ENCODE peak calls at places on chromosomes 16 and 17, in five cellular contexts. U is NCI-H345, G is MCF 10A, X is HFF-Myc, E is HS-5. I is an unnamed sample.

GRCh38 chr17:57925361-57925990 is 29.7 kb downstream of the CUEDC1 start:
- DNase-seq in U (no peak), G (no peak), X (no peak), E (no peak), I (no peak)

GRCh38 chr17:76772842-76773521 is 35.1 kb downstream of the MFSD11 start:
- DNase-seq in U (no peak), G (peak; percentile 55), X (peak; percentile 92), E (peak; percentile 77), I (peak; percentile 89)

GRCh38 chr17:76254275-76254674 is 10.9 kb upstream of the UBALD2 start:
- DNase-seq in U (no peak), G (no peak), X (no peak), E (no peak), I (no peak)

GRCh38 chr17:67974598-67975066 is 21.6 kb downstream of the C17orf58 start:
- DNase-seq in U (no peak), G (no peak), X (no peak), E (no peak), I (no peak)

GRCh38 chr17:29583324-29584248 is 5.9 kb downstream of the GIT1 start:
- DNase-seq in U (no peak), G (peak; percentile 83), X (no peak), E (no peak), I (no peak)

GRCh38 chr17:47821031-47821423 is 567 bp downstream of the OSBPL7 start:
- DNase-seq in U (no peak), G (no peak), X (no peak), E (no peak), I (no peak)

GRCh38 chr16:71537643-71538042 is 11.4 kb downstream of the CHST4 start:
- DNase-seq in U (peak; percentile 16), G (peak; percentile 69), X (no peak), E (no peak), I (peak; percentile 41)

GRCh38 chr16:55478827-55479559 is at the start of gene MMP2:
- DNase-seq in U (no peak), G (no peak), X (no peak), E (no peak), I (peak; percentile 83)

GRCh38 chr16:24858219-24859041 is 12.7 kb downstream of the SLC5A11 start:
- DNase-seq in U (no peak), G (peak; percentile 67), X (no peak), E (no peak), I (peak; percentile 59)

GRCh38 chr17:40820228-40820838 is 2.1 kb downstream of the KRT10 start:
- DNase-seq in U (no peak), G (no peak), X (no peak), E (no peak), I (no peak)

GRCh38 chr17:38739305-38739704 is 8.8 kb downstream of the PCGF2 start:
- DNase-seq in U (no peak), G (no peak), X (no peak), E (no peak), I (no peak)

GRCh38 chr16:50683689-50684374 is 2.7 kb upstream of the SNX20 start:
- DNase-seq in U (no peak), G (no peak), X (no peak), E (no peak), I (no peak)

GRCh38 chr17:47267354-47267828 is 13.8 kb downstream of the ITGB3 start:
- DNase-seq in U (no peak), G (peak; percentile 41), X (peak; percentile 79), E (peak; percentile 89), I (peak; percentile 68)

GRCh38 chr17:44279586-44280344 is 11.8 kb upstream of the SLC4A1 start:
- DNase-seq in U (no peak), G (peak; percentile 69), X (peak; percentile 47), E (peak; percentile 68), I (peak; percentile 92)

GRCh38 chr16:88628512-88628974 is 9.8 kb upstream of the IL17C start:
- DNase-seq in U (no peak), G (no peak), X (no peak), E (no peak), I (no peak)

GRCh38 chr16:4334724-4335495 is 16.2 kb downstream of the PAM16 start:
- DNase-seq in U (no peak), G (no peak), X (no peak), E (no peak), I (no peak)

GRCh38 chr17:50272711-50273653 is 1.3 kb upstream of the TMEM92 start:
- DNase-seq in U (peak; percentile 50), G (peak; percentile 41), X (no peak), E (no peak), I (peak; percentile 43)

GRCh38 chr16:13093676-13094075 is 192.3 kb downstream of the SHISA9 start:
- DNase-seq in U (no peak), G (no peak), X (no peak), E (no peak), I (no peak)

GRCh38 chr17:35740997-35741931 is 9.8 kb downstream of the RASL10B start:
- DNase-seq in U (peak; percentile 39), G (no peak), X (no peak), E (no peak), I (no peak)

GRCh38 chr17:10790491-10791401 is 13.2 kb downstream of the TMEM238L start:
- DNase-seq in U (no peak), G (no peak), X (no peak), E (no peak), I (no peak)

GRCh38 chr17:71467719-71468118 is 653.1 kb upstream of the SOX9 start:
- DNase-seq in U (no peak), G (peak; percentile 83), X (no peak), E (no peak), I (no peak)

GRCh38 chr17:33297643-33298042 is 4.5 kb upstream of the ASIC2 start:
- DNase-seq in U (no peak), G (no peak), X (no peak), E (no peak), I (no peak)

GRCh38 chr17:16961792-16962191 is 10.1 kb downstream of the TNFRSF13B start:
- DNase-seq in U (no peak), G (no peak), X (no peak), E (no peak), I (no peak)

GRCh38 chr17:81837641-81838040 is 2.8 kb upstream of the PPP1R27 start:
- DNase-seq in U (no peak), G (no peak), X (peak; percentile 48), E (no peak), I (peak; percentile 57)

GRCh38 chr16:11636172-11636721 is 32.0 kb upstream of the SNN start:
- DNase-seq in U (peak; percentile 78), G (peak; percentile 75), X (no peak), E (no peak), I (no peak)

GRCh38 chr17:9232591-9233270 is 211.4 kb downstream of the NTN1 start:
- DNase-seq in U (no peak), G (no peak), X (no peak), E (no peak), I (no peak)

GRCh38 chr16:47876494-47876893 is 279.3 kb downstream of the ABCC12 start:
- DNase-seq in U (no peak), G (no peak), X (no peak), E (no peak), I (no peak)

GRCh38 chr17:57968456-57968855 is 13.2 kb upstream of the CUEDC1 start:
- DNase-seq in U (no peak), G (no peak), X (no peak), E (no peak), I (no peak)

GRCh38 chr16:17173134-17173729 is 297.5 kb downstream of the XYLT1 start:
- DNase-seq in U (no peak), G (no peak), X (no peak), E (peak; percentile 67), I (peak; percentile 13)

GRCh38 chr17:15966183-15966878 is 21.4 kb downstream of the ADORA2B start:
- DNase-seq in U (peak; percentile 34), G (peak; percentile 47), X (no peak), E (no peak), I (no peak)

GRCh38 chr16:68252383-68252782 is 7.2 kb downstream of the PLA2G15 start:
- DNase-seq in U (no peak), G (no peak), X (no peak), E (no peak), I (no peak)

GRCh38 chr16:53515811-53516210 is 12.8 kb upstream of the AKTIP start:
- DNase-seq in U (no peak), G (no peak), X (no peak), E (no peak), I (no peak)

GRCh38 chr16:76963614-76964315 is 227.2 kb upstream of the MON1B start:
- DNase-seq in U (no peak), G (no peak), X (no peak), E (no peak), I (no peak)

GRCh38 chr16:47625115-47625567 is 164.0 kb downstream of the PHKB start:
- DNase-seq in U (no peak), G (no peak), X (no peak), E (no peak), I (no peak)

GRCh38 chr17:44894642-44895041 is 4.6 kb downstream of the EFTUD2 start:
- DNase-seq in U (no peak), G (no peak), X (no peak), E (no peak), I (no peak)

GRCh38 chr16:50202926-50203624 is 50.0 kb downstream of the TENT4B start:
- DNase-seq in U (no peak), G (peak; percentile 73), X (peak; percentile 91), E (peak; percentile 61), I (peak; percentile 63)

GRCh38 chr17:4509923-4510614 is 11.4 kb downstream of the SPNS2 start:
- DNase-seq in U (no peak), G (no peak), X (no peak), E (no peak), I (peak; percentile 40)

I was measured in H4.